ENCODE peak calls at places on chromosomes 16 and 17, in four cellular contexts. I is AG10803, N is breast epithelium, U is A549. J is an unnamed sample.
A peak's percentile ranks its signal among the peaks of the same experiment; 100 is the strongest.

GRCh38 chr16:1615761-1616160 is 3.6 kb downstream of the CRAMP1 start:
- DNase-seq in I (no peak), N (no peak), U (no peak), J (peak; percentile 7)

GRCh38 chr16:54928016-54928356 is 2.7 kb upstream of the IRX5 start:
- DNase-seq in I (no peak), N (no peak), U (peak; percentile 27), J (peak; percentile 42)

GRCh38 chr16:66741131-66741900 is 10.1 kb downstream of the DYNC1LI2 start:
- DNase-seq in I (peak; percentile 94), N (peak; percentile 85), U (peak; percentile 77), J (peak; percentile 94)

GRCh38 chr16:22623351-22623781 is 112.7 kb downstream of the NPIPB5 start:
- DNase-seq in I (peak; percentile 91), N (no peak), U (no peak), J (peak; percentile 29)

GRCh38 chr17:82599674-82600661 is 48.3 kb downstream of the WDR45B start:
- DNase-seq in I (no peak), N (no peak), U (no peak), J (no peak)

GRCh38 chr17:4772235-4772613 is 538 bp downstream of the TM4SF5 start:
- DNase-seq in I (no peak), N (no peak), U (no peak), J (no peak)

GRCh38 chr16:1583180-1583579 is 28.7 kb downstream of the IFT140 start:
- DNase-seq in I (no peak), N (no peak), U (peak; percentile 17), J (no peak)

GRCh38 chr17:78126895-78127239 is 1.7 kb downstream of the TMC6 start:
- DNase-seq in I (no peak), N (no peak), U (no peak), J (no peak)

GRCh38 chr17:41417576-41418015 is 6.8 kb downstream of the KRT37 start:
- DNase-seq in I (no peak), N (no peak), U (no peak), J (no peak)

DNA sequence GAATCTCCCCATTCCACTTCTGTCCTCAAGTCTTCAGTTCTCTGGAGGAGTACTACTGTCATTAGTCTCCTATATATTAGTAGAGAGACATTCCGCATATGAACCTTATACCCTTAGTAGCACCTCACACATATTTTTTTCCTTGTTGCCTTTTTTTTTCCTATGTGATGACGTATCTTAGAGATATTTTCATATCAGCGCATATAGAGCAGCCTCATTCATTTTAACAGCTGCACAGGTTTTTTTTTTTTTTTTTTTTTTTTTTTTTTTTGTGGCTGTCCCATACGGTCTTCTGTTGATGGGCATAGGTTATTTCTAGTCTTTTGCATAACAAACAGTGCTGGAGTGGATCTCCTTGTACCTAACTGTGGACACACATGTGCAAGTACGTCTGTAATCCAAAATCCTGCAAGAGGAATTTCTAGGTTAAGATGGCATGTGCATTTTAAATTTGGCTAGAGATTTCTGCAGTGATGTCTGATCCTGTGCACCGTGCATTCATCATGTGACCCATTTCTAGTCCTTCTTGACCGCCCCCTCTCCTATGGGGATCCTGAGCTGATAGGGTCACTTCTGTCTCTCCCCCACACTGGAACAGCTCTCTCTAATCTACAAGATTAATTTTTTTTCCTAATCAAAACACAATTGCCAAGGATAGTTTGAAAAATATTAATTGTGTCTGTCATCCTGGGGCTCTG is 64.8 kb downstream of the PRKCB start:
- DNase-seq in I (no peak), N (no peak), U (no peak), J (no peak)
- H3K4me3 ChIP-seq in I (no peak overlapping the region), N (no peak overlapping the region), U (no peak overlapping the region), J (no peak overlapping the region)

GRCh38 chr16:68311316-68311620 is 449 bp downstream of the PRMT7 start:
- DNase-seq in I (no peak), N (no peak), U (no peak), J (no peak)

GRCh38 chr16:68313116-68313515 is 2.3 kb downstream of the PRMT7 start:
- DNase-seq in I (no peak), N (no peak), U (no peak), J (no peak)

GRCh38 chr16:68309798-68310197 is 948 bp downstream of the SLC7A6OS start:
- DNase-seq in I (no peak), N (no peak), U (no peak), J (no peak)

GRCh38 chr16:68306633-68307032 is 4.1 kb downstream of the SLC7A6OS start:
- DNase-seq in I (no peak), N (no peak), U (no peak), J (no peak)

GRCh38 chr16:68310441-68311315 is at the start of the genes PRMT7 and SLC7A6OS:
- DNase-seq in I (peak; percentile 84), N (peak; percentile 84), U (peak; percentile 89), J (peak; percentile 81)
- TF ChIP-seq CTCF in I (peak; percentile 16), N (peak; percentile 33), U (no peak), J (no peak)

GRCh38 chr16:81142864-81143263 is 46.7 kb upstream of the GCSH start:
- DNase-seq in I (no peak), N (no peak), U (no peak), J (no peak)

GRCh38 chr16:81137754-81138153 is 41.6 kb upstream of the GCSH start:
- DNase-seq in I (no peak), N (no peak), U (no peak), J (no peak)

GRCh38 chr16:81140930-81141780 is 45.0 kb upstream of the GCSH start:
- DNase-seq in I (no peak), N (no peak), U (peak; percentile 61), J (no peak)

GRCh38 chr16:81136331-81137011 is 40.3 kb upstream of the GCSH start:
- DNase-seq in I (no peak), N (no peak), U (peak; percentile 28), J (no peak)

GRCh38 chr16:81137012-81137335 is 40.8 kb upstream of the GCSH start:
- DNase-seq in I (peak; percentile 49), N (peak; percentile 75), U (peak; percentile 35), J (peak; percentile 47)
- H3K4me3 ChIP-seq in I (no peak overlapping the region), N (peak overlapping the region; percentile 10), U (no peak overlapping the region), J (no peak overlapping the region)

DNA sequence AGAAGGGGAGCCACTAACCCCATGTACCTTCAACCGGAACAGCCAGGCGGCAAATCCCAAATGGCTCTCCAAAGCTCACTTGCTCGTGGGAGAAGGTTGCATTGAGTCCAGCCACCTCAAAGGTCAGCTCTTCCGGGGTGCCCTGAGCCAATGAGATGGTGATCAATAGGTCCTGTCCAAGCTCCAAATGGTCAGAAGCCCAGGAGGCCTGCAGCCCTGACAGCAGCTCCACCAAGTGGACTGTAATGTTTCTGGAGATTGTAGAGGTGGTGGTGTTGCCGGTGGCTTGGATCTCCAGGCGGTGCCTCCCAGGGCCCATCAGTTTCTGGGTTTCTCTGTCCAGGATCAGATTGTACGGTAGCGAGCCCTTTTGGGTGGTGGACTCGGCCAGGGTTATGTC is 39.9 kb upstream of the BCO1 start:
- DNase-seq in I (no peak), N (no peak), U (peak; percentile 40), J (peak; percentile 36)
- TF ChIP-seq CTCF in I (peak; percentile 33), N (no peak), U (no peak), J (peak; percentile 40)

DNA sequence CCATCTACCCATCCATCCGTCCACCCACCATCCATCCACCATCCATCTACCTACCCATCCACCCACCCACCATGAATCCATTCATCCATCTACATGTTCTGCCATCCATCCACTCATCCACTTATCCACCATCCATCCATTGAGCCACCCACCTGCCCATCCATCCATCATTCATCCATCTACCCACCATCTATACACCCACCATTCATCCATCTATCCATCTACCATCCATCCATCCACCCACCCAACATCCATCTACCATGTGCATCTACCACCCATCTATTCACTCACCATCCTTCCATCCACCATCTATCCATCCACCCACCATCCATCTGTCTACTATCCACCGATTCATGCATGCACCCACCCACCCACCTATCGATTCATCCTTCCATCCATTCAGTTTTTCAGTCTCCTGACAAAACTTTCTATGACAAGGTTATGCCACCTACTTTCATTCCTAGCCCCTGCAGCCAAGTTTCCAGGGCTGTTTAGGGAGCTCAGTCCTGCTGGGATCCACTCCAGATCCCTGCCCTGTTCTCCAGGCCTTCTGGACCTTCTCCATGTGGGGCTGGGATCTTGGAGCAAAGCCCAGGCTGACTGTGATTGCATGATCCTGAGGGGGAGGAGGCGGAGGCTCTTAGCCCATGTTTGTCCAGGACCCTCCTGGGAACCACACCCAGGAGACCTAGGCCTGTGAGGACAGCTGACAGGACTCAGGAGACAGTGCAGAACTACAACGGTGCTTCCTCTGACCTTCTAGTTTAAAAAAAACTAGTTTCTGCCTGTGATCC is 27.4 kb downstream of the BCO1 start:
- DNase-seq in I (peak; percentile 31), N (peak; percentile 60), U (no peak), J (peak; percentile 92)
- H3K4me3 ChIP-seq in I (no peak overlapping the region), N (no peak overlapping the region), U (no peak overlapping the region), J (no peak overlapping the region)

DNA sequence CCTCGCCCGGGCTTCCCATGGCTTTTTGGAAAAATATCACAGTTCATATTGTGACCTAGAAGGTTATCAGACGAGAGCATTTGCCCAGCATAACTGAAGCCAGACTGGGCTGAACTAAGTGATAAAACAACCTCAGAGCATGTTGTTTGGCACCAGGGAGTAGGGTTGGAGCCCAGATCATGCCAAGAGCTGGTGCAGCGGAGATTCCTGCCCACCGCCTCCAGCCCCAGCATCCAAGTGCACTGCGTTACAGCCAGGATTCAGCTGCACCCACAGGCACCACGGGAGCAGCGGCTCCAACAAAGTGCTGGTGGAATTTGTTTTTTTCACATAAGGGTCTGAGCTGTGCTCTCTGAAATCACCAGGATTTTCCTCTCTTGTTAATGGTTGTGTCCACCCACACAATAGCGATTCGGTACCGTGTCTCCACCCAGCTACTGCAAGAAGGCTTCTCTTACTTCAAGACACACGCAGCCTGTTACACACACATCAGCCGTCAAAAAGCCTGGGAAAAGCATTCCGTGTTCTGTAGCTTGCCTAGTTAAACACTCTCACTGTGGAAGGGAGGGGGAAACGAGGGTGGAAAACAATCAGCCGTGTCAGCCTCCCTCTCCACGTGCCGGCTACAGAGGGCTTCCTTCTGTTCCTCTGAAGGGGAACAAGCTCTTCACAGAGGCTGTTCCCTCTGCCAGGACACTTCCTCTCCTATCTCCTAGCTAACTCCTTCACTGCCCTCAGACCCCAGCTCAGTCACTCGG is 273.7 kb downstream of the C16orf95 start:
- DNase-seq in I (peak; percentile 8), N (no peak), U (no peak), J (peak; percentile 83)
- TF ChIP-seq CTCF in I (no peak), N (no peak), U (no peak), J (no peak)

DNA sequence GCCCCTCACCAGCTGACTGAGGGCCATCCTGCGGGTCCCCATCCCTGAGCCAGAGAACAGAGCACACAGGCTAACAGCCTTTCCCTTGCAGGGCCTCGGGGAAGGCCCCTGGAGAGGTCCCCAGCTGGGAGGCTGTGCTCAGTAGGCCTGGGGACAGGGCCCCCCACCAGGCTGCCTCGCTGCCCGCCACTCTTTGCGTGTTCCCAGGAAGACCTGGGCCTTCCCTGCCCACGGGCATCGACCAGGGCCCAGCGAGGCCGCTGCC is 785 bp downstream of the HID1 start:
- DNase-seq in I (no peak), N (no peak), U (no peak), J (no peak)
- H3K4me3 ChIP-seq in I (no peak overlapping the region), N (peak overlapping the region; percentile 84), U (peak overlapping the region; percentile 71), J (no peak overlapping the region)

GRCh38 chr17:74814453-74814852 is 38.3 kb upstream of the NAT9 start:
- DNase-seq in I (no peak), N (no peak), U (no peak), J (no peak)

GRCh38 chr17:74815067-74815466 is 38.9 kb upstream of the NAT9 start:
- DNase-seq in I (no peak), N (no peak), U (no peak), J (no peak)

GRCh38 chr17:74816883-74817620 is 40.9 kb upstream of the NAT9 start:
- DNase-seq in I (no peak), N (no peak), U (no peak), J (no peak)

GRCh38 chr17:74813793-74814192 is 37.6 kb upstream of the NAT9 start:
- DNase-seq in I (no peak), N (no peak), U (no peak), J (no peak)

GRCh38 chr17:74815671-74816370 is 39.7 kb upstream of the NAT9 start:
- DNase-seq in I (no peak), N (no peak), U (no peak), J (no peak)
- TF ChIP-seq CTCF in I (no peak), N (no peak), U (no peak), J (no peak)

GRCh38 chr17:34090593-34090992 is 164.5 kb upstream of the CCL2 start:
- DNase-seq in I (no peak), N (no peak), U (no peak), J (no peak)
- H3K4me3 ChIP-seq in I (no peak overlapping the region), N (no peak overlapping the region), U (no peak overlapping the region), J (no peak overlapping the region)

J was measured in fibroblast of the aortic adventitia.